ENCODE peak calls at places on chromosomes 7 and 10, in five cellular contexts. One of them, this sample, is unnamed. For H3K36me3, the result is how much of the 10 kb centered on the place peaks cover.

GRCh38 chr7:152076324-152076821 is 50.9 kb downstream of the GALNT11 start:
- DNase-seq in brain microvascular endothelial cell: no peak
- DNase-seq in ovary: no peak
- DNase-seq in psoas muscle: no peak
- DNase-seq in thoracic aorta: no peak
- DNase-seq in this sample: no peak

GRCh38 chr7:30921951-30922401 is 10.3 kb downstream of the AQP1 start:
- DNase-seq in psoas muscle: no peak
- DNase-seq in thoracic aorta: peak
- DNase-seq in ovary: peak
- DNase-seq in brain microvascular endothelial cell: no peak
- DNase-seq in this sample: peak

GRCh38 chr7:106768324-106768751 is 96.7 kb upstream of the PIK3CG start:
- DNase-seq in thoracic aorta: no peak
- DNase-seq in brain microvascular endothelial cell: no peak
- DNase-seq in psoas muscle: no peak
- DNase-seq in ovary: no peak
- DNase-seq in this sample: no peak

GRCh38 chr7:34075976-34076375 is 170.6 kb downstream of the BMPER start:
- DNase-seq in thoracic aorta: no peak
- DNase-seq in ovary: no peak
- DNase-seq in brain microvascular endothelial cell: no peak
- DNase-seq in psoas muscle: peak
- DNase-seq in this sample: no peak

GRCh38 chr10:30991647-30992011 is 40.0 kb downstream of the ZNF438 start:
- DNase-seq in psoas muscle: no peak
- DNase-seq in ovary: no peak
- DNase-seq in brain microvascular endothelial cell: no peak
- DNase-seq in thoracic aorta: no peak
- DNase-seq in this sample: no peak

GRCh38 chr10:77208857-77209256 is 428.8 kb downstream of the KCNMA1 start:
- DNase-seq in psoas muscle: no peak
- DNase-seq in thoracic aorta: no peak
- DNase-seq in brain microvascular endothelial cell: no peak
- DNase-seq in ovary: no peak
- DNase-seq in this sample: no peak

GRCh38 chr7:88141025-88141424 is 78.8 kb downstream of the SRI start:
- DNase-seq in thoracic aorta: no peak
- DNase-seq in ovary: no peak
- DNase-seq in brain microvascular endothelial cell: no peak
- DNase-seq in psoas muscle: no peak
- DNase-seq in this sample: no peak

GRCh38 chr10:131845505-131846223 is 55.1 kb upstream of the PPP2R2D start:
- DNase-seq in brain microvascular endothelial cell: no peak
- DNase-seq in psoas muscle: no peak
- DNase-seq in thoracic aorta: no peak
- DNase-seq in ovary: peak
- DNase-seq in this sample: no peak

GRCh38 chr7:1667566-1668485 is 2.3 kb upstream of the ELFN1 start:
- DNase-seq in thoracic aorta: no peak
- DNase-seq in brain microvascular endothelial cell: no peak
- DNase-seq in psoas muscle: peak
- DNase-seq in ovary: no peak
- DNase-seq in this sample: no peak

GRCh38 chr10:13955426-13955825 is 368.7 kb downstream of the PRPF18 start:
- DNase-seq in ovary: no peak
- DNase-seq in brain microvascular endothelial cell: no peak
- DNase-seq in thoracic aorta: no peak
- DNase-seq in psoas muscle: no peak
- DNase-seq in this sample: no peak

GRCh38 chr7:133556553-133556952 is 303.7 kb downstream of the EXOC4 start:
- DNase-seq in psoas muscle: no peak
- DNase-seq in thoracic aorta: no peak
- DNase-seq in brain microvascular endothelial cell: no peak
- DNase-seq in ovary: no peak
- DNase-seq in this sample: no peak

GRCh38 chr10:7432884-7433726 is 22.3 kb upstream of the SFMBT2 start:
- DNase-seq in brain microvascular endothelial cell: no peak
- DNase-seq in ovary: no peak
- DNase-seq in psoas muscle: no peak
- DNase-seq in thoracic aorta: no peak
- DNase-seq in this sample: no peak

GRCh38 chr7:44762300-44762699 is 13.7 kb downstream of the ZMIZ2 start:
- DNase-seq in psoas muscle: no peak
- DNase-seq in brain microvascular endothelial cell: no peak
- DNase-seq in ovary: no peak
- DNase-seq in thoracic aorta: no peak
- DNase-seq in this sample: no peak

GRCh38 chr7:20998309-20998708 is 211.6 kb upstream of the SP8 start:
- DNase-seq in psoas muscle: no peak
- DNase-seq in thoracic aorta: no peak
- DNase-seq in ovary: no peak
- DNase-seq in brain microvascular endothelial cell: no peak
- DNase-seq in this sample: no peak

GRCh38 chr10:103276941-103277712 is at the start of gene INA:
- DNase-seq in psoas muscle: no peak
- DNase-seq in brain microvascular endothelial cell: no peak
- DNase-seq in ovary: no peak
- DNase-seq in thoracic aorta: no peak
- DNase-seq in this sample: no peak

DNA sequence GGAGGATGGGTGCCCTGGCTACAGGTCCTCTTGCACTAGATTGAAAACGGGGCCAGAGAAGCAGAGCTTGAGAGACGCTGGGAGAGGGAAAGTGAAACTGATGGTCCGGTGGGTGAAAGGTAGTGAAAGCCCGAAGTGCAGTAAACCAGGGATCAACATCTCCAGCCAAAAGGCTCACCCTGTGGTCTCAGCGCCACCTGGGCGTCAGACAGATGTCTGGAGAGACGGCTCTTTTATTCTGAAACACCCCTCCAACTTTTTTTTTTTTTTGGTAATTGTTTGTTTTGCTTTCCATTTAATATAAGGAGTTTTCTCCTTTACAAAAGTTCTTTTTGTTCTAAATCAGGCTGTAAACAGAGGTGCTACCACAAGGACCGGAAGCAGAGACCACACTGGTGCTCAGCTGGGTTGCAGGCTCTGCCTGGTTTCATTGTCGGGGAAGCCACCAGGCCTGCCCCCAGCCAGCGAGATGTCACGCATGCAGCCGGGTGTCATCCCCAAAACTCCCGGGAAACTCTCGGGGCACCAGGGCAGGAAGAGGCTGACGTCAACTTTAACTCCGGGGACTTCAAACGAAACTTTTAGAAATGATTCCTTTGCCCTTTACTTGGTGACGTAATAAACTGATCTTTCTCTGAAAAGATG is 11.2 kb downstream of the IL2RA start:
- DNase-seq in ovary: peak
- DNase-seq in psoas muscle: peak
- DNase-seq in thoracic aorta: no peak
- DNase-seq in brain microvascular endothelial cell: peak
- DNase-seq in this sample: peak
- TF ChIP-seq CTCF in ovary: no peak
- TF ChIP-seq CTCF in psoas muscle: peak
- TF ChIP-seq CTCF in thoracic aorta: no peak
- TF ChIP-seq CTCF in brain microvascular endothelial cell: peak
- TF ChIP-seq CTCF in this sample: peak

GRCh38 chr7:138867744-138868143 is 69.7 kb upstream of the ATP6V0A4 start:
- DNase-seq in thoracic aorta: no peak
- DNase-seq in ovary: no peak
- DNase-seq in brain microvascular endothelial cell: no peak
- DNase-seq in psoas muscle: no peak
- DNase-seq in this sample: no peak

GRCh38 chr7:138865843-138866242 is 67.8 kb upstream of the ATP6V0A4 start:
- DNase-seq in psoas muscle: no peak
- DNase-seq in ovary: no peak
- DNase-seq in brain microvascular endothelial cell: peak
- DNase-seq in thoracic aorta: no peak
- DNase-seq in this sample: no peak

GRCh38 chr7:138863931-138864330 is 65.9 kb upstream of the ATP6V0A4 start:
- DNase-seq in ovary: no peak
- DNase-seq in brain microvascular endothelial cell: no peak
- DNase-seq in psoas muscle: no peak
- DNase-seq in thoracic aorta: no peak
- DNase-seq in this sample: no peak

GRCh38 chr7:138866353-138866752 is 68.4 kb upstream of the ATP6V0A4 start:
- DNase-seq in brain microvascular endothelial cell: no peak
- DNase-seq in thoracic aorta: no peak
- DNase-seq in ovary: no peak
- DNase-seq in psoas muscle: no peak
- DNase-seq in this sample: no peak

GRCh38 chr7:138864667-138865066 is 66.7 kb upstream of the ATP6V0A4 start:
- DNase-seq in brain microvascular endothelial cell: peak
- DNase-seq in ovary: no peak
- DNase-seq in psoas muscle: no peak
- DNase-seq in thoracic aorta: no peak
- DNase-seq in this sample: no peak
- H3K36me3 ChIP-seq in brain microvascular endothelial cell: under half
- H3K36me3 ChIP-seq in ovary: under half
- H3K36me3 ChIP-seq in psoas muscle: under half
- H3K36me3 ChIP-seq in thoracic aorta: under half
- H3K36me3 ChIP-seq in this sample: under half

GRCh38 chr10:90871761-90872647 is at the start of gene RPP30:
- DNase-seq in brain microvascular endothelial cell: peak
- DNase-seq in thoracic aorta: peak
- DNase-seq in psoas muscle: peak
- DNase-seq in ovary: peak
- DNase-seq in this sample: peak
- TF ChIP-seq CTCF in brain microvascular endothelial cell: no peak
- TF ChIP-seq CTCF in thoracic aorta: no peak
- TF ChIP-seq CTCF in psoas muscle: no peak
- TF ChIP-seq CTCF in ovary: peak
- TF ChIP-seq CTCF in this sample: no peak

DNA sequence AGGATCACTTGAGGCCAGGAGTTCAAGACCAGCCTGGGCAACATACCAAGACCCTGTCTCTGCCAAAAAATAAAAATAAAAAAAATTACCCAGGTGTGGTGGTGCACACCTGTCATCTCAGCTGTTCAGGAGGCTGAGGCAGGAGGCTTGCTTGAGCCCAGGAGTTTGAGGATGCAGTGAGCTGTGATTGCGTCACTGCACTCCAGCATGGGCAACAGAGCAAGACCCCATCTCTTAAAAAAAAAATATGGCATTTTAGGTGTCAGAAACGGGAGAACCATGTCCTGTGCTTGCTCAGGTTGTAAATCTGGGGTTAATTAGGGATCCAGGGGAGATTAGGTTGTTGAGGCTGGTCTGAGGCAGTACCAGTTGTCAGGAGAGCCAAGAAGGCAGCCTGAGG is 64.9 kb downstream of the GTF2IRD1 start:
- DNase-seq in thoracic aorta: no peak
- DNase-seq in psoas muscle: no peak
- DNase-seq in ovary: no peak
- DNase-seq in brain microvascular endothelial cell: no peak
- DNase-seq in this sample: no peak
- H3K36me3 ChIP-seq in thoracic aorta: under half
- H3K36me3 ChIP-seq in psoas muscle: under half
- H3K36me3 ChIP-seq in ovary: under half
- H3K36me3 ChIP-seq in brain microvascular endothelial cell: under half
- H3K36me3 ChIP-seq in this sample: under half

DNA sequence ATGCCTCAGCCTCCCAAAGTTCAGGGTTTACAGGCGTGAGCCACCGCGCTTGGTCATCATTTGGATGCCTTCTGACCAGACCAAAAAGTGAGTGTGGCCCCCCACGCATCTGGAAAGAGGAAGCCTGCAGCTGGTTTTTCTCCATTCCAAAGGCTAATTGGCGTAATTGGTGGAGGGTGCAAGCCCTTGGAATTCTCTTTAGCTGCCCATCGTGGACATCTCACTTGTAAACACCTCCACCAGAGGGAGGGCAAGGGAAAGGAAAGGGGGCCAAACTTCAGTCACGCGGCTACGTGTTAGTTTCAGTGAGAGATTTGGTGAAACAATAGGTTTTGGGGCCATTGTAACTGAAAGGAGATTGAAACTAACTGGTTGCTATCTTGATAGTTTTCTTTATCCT is 4.1 kb upstream of the ARHGAP21 start:
- DNase-seq in psoas muscle: no peak
- DNase-seq in thoracic aorta: no peak
- DNase-seq in brain microvascular endothelial cell: no peak
- DNase-seq in ovary: no peak
- DNase-seq in this sample: no peak
- TF ChIP-seq CTCF in psoas muscle: no peak
- TF ChIP-seq CTCF in thoracic aorta: no peak
- TF ChIP-seq CTCF in brain microvascular endothelial cell: peak
- TF ChIP-seq CTCF in ovary: no peak
- TF ChIP-seq CTCF in this sample: peak

This sample was measured in heart right ventricle.